ENCODE peak calls at places on chromosome 10, in four cellular contexts. F is fibroblast of villous mesenchyme, P is NB4, B is BJ. E is an unnamed sample.

GRCh38 chr10:29725133-29725720 is 90.5 kb upstream of the SVIL start:
- DNase-seq in P (peak), B (no peak), F (peak), E (no peak)

GRCh38 chr10:129031233-129032150 is 435.5 kb upstream of the MGMT start:
- DNase-seq in P (peak), B (no peak), F (peak), E (no peak)

GRCh38 chr10:95382174-95382573 is 91.4 kb upstream of the PDLIM1 start:
- DNase-seq in P (no peak), B (no peak), F (no peak), E (no peak)

GRCh38 chr10:66586073-66586472 is 339.8 kb upstream of the LRRTM3 start:
- DNase-seq in F (peak), P (peak), B (no peak), E (no peak)

GRCh38 chr10:109412353-109412752 is 511.0 kb downstream of the XPNPEP1 start:
- DNase-seq in F (no peak), B (no peak), P (no peak), E (no peak)

GRCh38 chr10:8618834-8619233 is 564.3 kb downstream of the GATA3 start:
- DNase-seq in F (no peak), B (no peak), P (no peak), E (no peak)

GRCh38 chr10:86556532-86556931 is 34.9 kb upstream of the WAPL start:
- DNase-seq in P (no peak), B (no peak), F (no peak), E (no peak)

GRCh38 chr10:131695814-131696165 is 205.0 kb upstream of the PPP2R2D start:
- DNase-seq in B (no peak), P (no peak), F (no peak), E (no peak)

GRCh38 chr10:15072358-15072757 is 16.2 kb downstream of the ACBD7 start:
- DNase-seq in F (no peak), B (no peak), P (no peak), E (no peak)

GRCh38 chr10:86253171-86254072 is 113.2 kb downstream of the GRID1 start:
- DNase-seq in P (peak), B (no peak), F (no peak), E (no peak)

GRCh38 chr10:15515207-15515606 is 144.1 kb upstream of the FAM171A1 start:
- DNase-seq in B (peak), P (no peak), F (peak), E (no peak)

GRCh38 chr10:116115797-116116196 is 157.2 kb downstream of the GFRA1 start:
- DNase-seq in F (no peak), P (no peak), B (no peak), E (no peak)

GRCh38 chr10:32187686-32188085 is 131.5 kb upstream of the KIF5B start:
- DNase-seq in B (no peak), P (no peak), F (no peak), E (no peak)

GRCh38 chr10:32190890-32191491 is 134.8 kb upstream of the KIF5B start:
- DNase-seq in B (no peak), F (peak), P (peak), E (no peak)

GRCh38 chr10:32189400-32190084 is 133.3 kb upstream of the KIF5B start:
- DNase-seq in F (peak), B (no peak), P (peak), E (no peak)
- TF ChIP-seq CTCF in F (peak), B (peak), P (no peak), E (peak)

DNA sequence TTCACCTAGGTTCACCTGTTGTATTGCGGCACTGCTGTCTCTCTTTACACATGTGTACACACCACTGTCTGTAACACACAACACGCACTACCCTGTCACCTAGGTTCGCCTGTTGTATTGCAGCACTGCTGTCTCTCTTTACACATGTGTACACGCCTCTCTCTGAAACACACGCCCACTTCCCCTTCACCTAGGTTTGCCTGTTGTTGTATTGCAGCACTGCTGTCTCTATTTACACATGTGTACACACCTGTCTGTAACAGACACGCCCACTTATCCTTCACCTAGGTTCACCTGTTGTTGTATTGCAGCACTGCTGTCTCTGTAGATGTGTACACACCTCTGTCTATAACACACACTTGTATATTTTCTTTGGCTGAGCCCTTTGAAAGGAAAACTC is 51.5 kb downstream of the WDR37 start:
- DNase-seq in F (no peak), B (no peak), P (no peak), E (no peak)
- H3K4me3 ChIP-seq in F (no peak), B (no peak), P (no peak), E (no peak)

GRCh38 chr10:60963441-60964256 is 19.7 kb upstream of the RHOBTB1 start:
- DNase-seq in F (peak), P (no peak), B (no peak), E (no peak)
- TF ChIP-seq CTCF in F (no peak), P (no peak), B (no peak), E (no peak)

GRCh38 chr10:125880719-125881118 is 373 bp downstream of the DHX32 start:
- DNase-seq in P (no peak), B (no peak), F (peak), E (no peak)
- H3K4me3 ChIP-seq in P (no peak), B (no peak), F (no peak), E (no peak)

DNA sequence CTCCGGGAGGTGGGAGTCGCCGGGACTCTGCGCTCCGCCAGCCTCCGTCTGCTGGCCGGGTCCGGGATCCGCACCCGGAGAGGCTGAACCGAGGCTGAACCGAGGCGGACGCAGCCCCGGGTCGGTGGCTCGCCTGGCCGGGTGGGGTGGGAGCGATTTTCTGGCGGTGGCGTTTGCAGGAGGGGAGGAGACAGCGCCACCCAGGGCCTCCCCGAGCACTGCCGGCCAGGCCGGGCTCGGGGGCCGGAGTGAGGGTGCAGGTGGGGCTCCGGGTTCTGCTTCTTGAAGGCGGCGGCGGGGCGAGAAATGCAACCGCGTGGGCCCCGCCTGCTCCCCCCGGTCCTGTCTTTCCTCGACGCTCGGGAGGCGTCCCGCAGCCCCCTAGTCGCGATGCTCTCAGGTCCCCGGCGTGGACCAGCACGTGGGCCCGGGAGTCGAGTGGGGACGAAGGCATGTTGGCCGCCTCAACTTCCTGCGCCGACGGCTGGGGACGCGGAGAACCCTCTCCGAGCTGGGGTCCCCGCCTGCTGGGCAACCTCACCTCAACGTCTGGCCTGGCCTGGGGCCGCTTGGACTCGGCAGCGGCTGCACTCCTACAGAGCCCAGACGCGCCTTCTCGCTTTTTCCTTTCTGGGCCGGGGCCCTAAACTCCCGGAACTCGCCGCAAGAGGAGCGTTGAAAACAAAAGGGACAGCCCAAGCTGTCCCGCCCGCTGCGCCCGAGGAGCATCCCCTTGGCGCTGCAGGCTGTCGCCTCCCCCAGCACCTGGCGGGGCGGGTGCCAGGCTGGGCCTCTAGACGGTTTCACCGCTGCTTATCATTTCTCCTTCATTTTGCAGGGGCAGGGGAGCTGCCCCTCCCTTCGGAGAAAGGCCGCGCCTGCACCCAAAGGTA is 25.2 kb upstream of the VAX1 start:
- DNase-seq in P (no peak), F (no peak), B (no peak), E (no peak)
- TF ChIP-seq CTCF in P (no peak), F (no peak), B (peak), E (no peak)